ENCODE peak calls at places on chromosome 4, in ten cellular contexts. O is CD4-positive, alpha-beta T cell; J is T-cell; X is activated naive CD8-positive, alpha-beta T cell treated with anti-CD3 and anti-CD28 coated beads, Interleukin-2, amount 10 ng/mL, durations not matched to agents 7 days and 5 days; I is activated CD8-positive, alpha-beta T cell treated with anti-CD3 and anti-CD28 coated beads, Interleukin-2, amount 10 ng/mL, durations not matched to agents 7 days and 5 days; L is left ventricle myocardium superior; V is Right ventricle myocardium superior; P is pancreas; U is lower lobe of right lung; M is lung. Y is an unnamed sample.

GRCh38 chr4:1018147-1019020 is 7.0 kb downstream of the FGFRL1 start:
- ATAC-seq in O (no peak), J (no peak), X (no peak), I (no peak), L (no peak), V (no peak), P (no peak), U (no peak), M (no peak), Y (no peak)

GRCh38 chr4:56680266-56680665 is 830 bp downstream of the HOPX start:
- ATAC-seq in O (no peak), J (no peak), X (no peak), I (no peak), L (peak; percentile 80), V (peak; percentile 76), P (no peak), U (peak; percentile 82), M (peak; percentile 71), Y (no peak)

GRCh38 chr4:138609943-138610350 is 367.8 kb upstream of the SLC7A11 start:
- ATAC-seq in O (no peak), J (no peak), X (no peak), I (no peak), L (peak; percentile 91), V (peak; percentile 36), P (peak; percentile 37), U (no peak), M (no peak), Y (no peak)

GRCh38 chr4:142474398-142475087 is 371.6 kb downstream of the INPP4B start:
- ATAC-seq in O (peak; percentile 69), J (peak; percentile 69), X (no peak), I (no peak), L (no peak), V (no peak), P (peak; percentile 87), U (peak; percentile 51), M (no peak), Y (peak; percentile 34)

GRCh38 chr4:61661960-61662359 is 461.8 kb downstream of the ADGRL3 start:
- ATAC-seq in O (no peak), J (no peak), X (no peak), I (no peak), L (no peak), V (no peak), P (no peak), U (peak; percentile 17), M (no peak), Y (peak; percentile 48)

GRCh38 chr4:99504804-99505502 is 5.9 kb upstream of the C4orf17 start:
- ATAC-seq in O (no peak), J (no peak), X (no peak), I (no peak), L (no peak), V (no peak), P (no peak), U (no peak), M (no peak), Y (peak; percentile 21)

GRCh38 chr4:95129708-95130343 is 372.1 kb downstream of the BMPR1B start:
- ATAC-seq in O (no peak), J (no peak), X (no peak), I (no peak), L (peak; percentile 97), V (peak; percentile 95), P (peak; percentile 72), U (peak; percentile 66), M (peak; percentile 64), Y (no peak)

GRCh38 chr4:65825121-65825520 is 154.8 kb upstream of the EPHA5 start:
- ATAC-seq in O (no peak), J (no peak), X (no peak), I (no peak), L (no peak), V (no peak), P (no peak), U (no peak), M (no peak), Y (no peak)

GRCh38 chr4:41844327-41844726 is 90.9 kb upstream of the TMEM33 start:
- ATAC-seq in O (no peak), J (no peak), X (no peak), I (no peak), L (no peak), V (no peak), P (no peak), U (no peak), M (no peak), Y (no peak)

GRCh38 chr4:158850800-158851644 is 82.2 kb downstream of the FNIP2 start:
- ATAC-seq in O (peak; percentile 37), J (peak; percentile 32), X (no peak), I (no peak), L (no peak), V (peak; percentile 28), P (peak; percentile 82), U (no peak), M (peak; percentile 49), Y (no peak)

GRCh38 chr4:53490965-53491622 is 100.2 kb downstream of the LNX1 start:
- ATAC-seq in O (no peak), J (no peak), X (no peak), I (no peak), L (peak; percentile 53), V (peak; percentile 78), P (peak; percentile 91), U (no peak), M (peak; percentile 60), Y (no peak)

GRCh38 chr4:37324526-37324925 is 80.0 kb downstream of the NWD2 start:
- ATAC-seq in O (no peak), J (no peak), X (no peak), I (no peak), L (no peak), V (no peak), P (no peak), U (no peak), M (no peak), Y (no peak)

GRCh38 chr4:2866160-2866861 is 22.7 kb downstream of the ADD1 start:
- ATAC-seq in O (no peak), J (no peak), X (no peak), I (no peak), L (peak; percentile 48), V (peak; percentile 42), P (no peak), U (no peak), M (no peak), Y (no peak)

GRCh38 chr4:152937535-152938236 is 1.6 kb downstream of the FHDC1 start:
- ATAC-seq in O (peak; percentile 51), J (peak; percentile 64), X (peak; percentile 38), I (peak; percentile 50), L (peak; percentile 65), V (peak; percentile 69), P (peak; percentile 33), U (peak; percentile 66), M (peak; percentile 65), Y (peak; percentile 61)

GRCh38 chr4:145375416-145375815 is 106.2 kb upstream of the SMAD1 start:
- ATAC-seq in O (no peak), J (no peak), X (no peak), I (no peak), L (no peak), V (no peak), P (no peak), U (no peak), M (no peak), Y (no peak)

GRCh38 chr4:7238300-7238960 is 46.1 kb downstream of the SORCS2 start:
- ATAC-seq in O (no peak), J (no peak), X (no peak), I (no peak), L (no peak), V (no peak), P (no peak), U (no peak), M (no peak), Y (no peak)

GRCh38 chr4:183838987-183839712 is 66.0 kb upstream of the STOX2 start:
- ATAC-seq in O (no peak), J (no peak), X (no peak), I (no peak), L (peak; percentile 50), V (peak; percentile 70), P (peak; percentile 80), U (no peak), M (no peak), Y (no peak)

GRCh38 chr4:108109997-108110416 is 58.7 kb downstream of the LEF1 start:
- ATAC-seq in O (no peak), J (no peak), X (no peak), I (no peak), L (no peak), V (no peak), P (peak; percentile 63), U (no peak), M (no peak), Y (no peak)

GRCh38 chr4:81490761-81491160 is 19.1 kb upstream of the RASGEF1B start:
- ATAC-seq in O (peak; percentile 16), J (no peak), X (peak; percentile 31), I (peak; percentile 22), L (no peak), V (no peak), P (no peak), U (peak; percentile 37), M (no peak), Y (no peak)

GRCh38 chr4:59240030-59240429 is 1960.1 kb upstream of the ADGRL3 start:
- ATAC-seq in O (no peak), J (no peak), X (no peak), I (no peak), L (no peak), V (no peak), P (no peak), U (no peak), M (no peak), Y (no peak)

GRCh38 chr4:186714006-186714675 is 9.5 kb downstream of the FAT1 start:
- ATAC-seq in O (no peak), J (no peak), X (no peak), I (no peak), L (peak; percentile 49), V (peak; percentile 6), P (no peak), U (peak; percentile 15), M (no peak), Y (no peak)

GRCh38 chr4:104967034-104967401 is 179.7 kb upstream of the TET2 start:
- ATAC-seq in O (no peak), J (peak; percentile 33), X (peak; percentile 29), I (peak; percentile 38), L (no peak), V (peak; percentile 41), P (peak; percentile 85), U (peak; percentile 77), M (peak; percentile 51), Y (peak; percentile 76)

GRCh38 chr4:151184523-151185458 is 85.4 kb downstream of the RPS3A start:
- ATAC-seq in O (no peak), J (no peak), X (no peak), I (no peak), L (no peak), V (no peak), P (peak; percentile 21), U (no peak), M (no peak), Y (no peak)